ENCODE peak calls at places on chromosomes 4 and X, in ten cellular contexts. One of them, this sample, is unnamed.

GRCh38 chr4:138967313-138967712 is 48.3 kb upstream of the NOCT start:
- DNase-seq in breast epithelium: no peak
- DNase-seq in A549: peak
- DNase-seq in IMR-90: no peak
- DNase-seq in ovary: no peak
- DNase-seq in thyroid gland: no peak
- DNase-seq in transverse colon: no peak
- DNase-seq in H1: no peak
- DNase-seq in heart left ventricle: no peak
- DNase-seq in right lobe of liver: no peak
- DNase-seq in this sample: no peak

GRCh38 chrX:11484290-11484689 is 181.4 kb downstream of the ARHGAP6 start:
- DNase-seq in H1: no peak
- DNase-seq in IMR-90: no peak
- DNase-seq in thyroid gland: no peak
- DNase-seq in breast epithelium: no peak
- DNase-seq in heart left ventricle: no peak
- DNase-seq in transverse colon: no peak
- DNase-seq in ovary: no peak
- DNase-seq in A549: no peak
- DNase-seq in right lobe of liver: no peak
- DNase-seq in this sample: no peak

GRCh38 chrX:74906427-74906826 is 18.8 kb downstream of the NEXMIF start:
- DNase-seq in IMR-90: no peak
- DNase-seq in A549: no peak
- DNase-seq in breast epithelium: no peak
- DNase-seq in heart left ventricle: no peak
- DNase-seq in ovary: no peak
- DNase-seq in right lobe of liver: no peak
- DNase-seq in thyroid gland: no peak
- DNase-seq in H1: no peak
- DNase-seq in transverse colon: no peak
- DNase-seq in this sample: no peak

GRCh38 chrX:97065973-97066372 is 182.3 kb downstream of the RPA4 start:
- DNase-seq in transverse colon: no peak
- DNase-seq in A549: no peak
- DNase-seq in breast epithelium: no peak
- DNase-seq in thyroid gland: no peak
- DNase-seq in IMR-90: peak
- DNase-seq in heart left ventricle: no peak
- DNase-seq in ovary: no peak
- DNase-seq in H1: no peak
- DNase-seq in right lobe of liver: no peak
- DNase-seq in this sample: no peak

GRCh38 chrX:40897768-40898167 is 162.4 kb upstream of the MED14 start:
- DNase-seq in transverse colon: no peak
- DNase-seq in breast epithelium: no peak
- DNase-seq in IMR-90: no peak
- DNase-seq in A549: no peak
- DNase-seq in right lobe of liver: no peak
- DNase-seq in H1: no peak
- DNase-seq in heart left ventricle: no peak
- DNase-seq in thyroid gland: peak
- DNase-seq in ovary: no peak
- DNase-seq in this sample: no peak

GRCh38 chrX:22314211-22314610 is 41.5 kb downstream of the CBLL2 start:
- DNase-seq in A549: no peak
- DNase-seq in right lobe of liver: no peak
- DNase-seq in H1: no peak
- DNase-seq in ovary: no peak
- DNase-seq in transverse colon: no peak
- DNase-seq in IMR-90: no peak
- DNase-seq in breast epithelium: no peak
- DNase-seq in thyroid gland: no peak
- DNase-seq in heart left ventricle: no peak
- DNase-seq in this sample: no peak

GRCh38 chr4:42843694-42844093 is 48.8 kb upstream of the GRXCR1 start:
- DNase-seq in transverse colon: no peak
- DNase-seq in breast epithelium: no peak
- DNase-seq in A549: no peak
- DNase-seq in heart left ventricle: no peak
- DNase-seq in H1: no peak
- DNase-seq in thyroid gland: no peak
- DNase-seq in right lobe of liver: no peak
- DNase-seq in IMR-90: no peak
- DNase-seq in ovary: no peak
- DNase-seq in this sample: no peak

GRCh38 chrX:11528623-11529022 is 137.1 kb downstream of the ARHGAP6 start:
- DNase-seq in A549: no peak
- DNase-seq in thyroid gland: no peak
- DNase-seq in ovary: no peak
- DNase-seq in breast epithelium: no peak
- DNase-seq in transverse colon: no peak
- DNase-seq in IMR-90: no peak
- DNase-seq in H1: no peak
- DNase-seq in heart left ventricle: no peak
- DNase-seq in right lobe of liver: no peak
- DNase-seq in this sample: no peak

GRCh38 chrX:17499512-17499911 is 124.5 kb downstream of the NHS start:
- DNase-seq in right lobe of liver: no peak
- DNase-seq in A549: no peak
- DNase-seq in ovary: no peak
- DNase-seq in breast epithelium: no peak
- DNase-seq in heart left ventricle: no peak
- DNase-seq in thyroid gland: no peak
- DNase-seq in transverse colon: no peak
- DNase-seq in H1: no peak
- DNase-seq in IMR-90: no peak
- DNase-seq in this sample: no peak

GRCh38 chrX:30060718-30061117 is 154.6 kb upstream of the MAGEB2 start:
- DNase-seq in thyroid gland: no peak
- DNase-seq in ovary: no peak
- DNase-seq in H1: no peak
- DNase-seq in IMR-90: peak
- DNase-seq in transverse colon: no peak
- DNase-seq in A549: peak
- DNase-seq in right lobe of liver: no peak
- DNase-seq in heart left ventricle: no peak
- DNase-seq in breast epithelium: no peak
- DNase-seq in this sample: no peak

GRCh38 chrX:9882669-9883446 is 84.3 kb upstream of the CLDN34 start:
- DNase-seq in transverse colon: no peak
- DNase-seq in breast epithelium: no peak
- DNase-seq in right lobe of liver: no peak
- DNase-seq in heart left ventricle: no peak
- DNase-seq in ovary: no peak
- DNase-seq in A549: peak
- DNase-seq in thyroid gland: peak
- DNase-seq in H1: no peak
- DNase-seq in IMR-90: peak
- DNase-seq in this sample: no peak

GRCh38 chrX:2898861-2899512 is 30.2 kb downstream of the ARSD start:
- DNase-seq in heart left ventricle: no peak
- DNase-seq in transverse colon: peak
- DNase-seq in breast epithelium: no peak
- DNase-seq in H1: no peak
- DNase-seq in IMR-90: no peak
- DNase-seq in thyroid gland: no peak
- DNase-seq in ovary: no peak
- DNase-seq in A549: no peak
- DNase-seq in right lobe of liver: no peak
- DNase-seq in this sample: peak

GRCh38 chr4:122746485-122746965 is 14.0 kb downstream of the BBS12 start:
- DNase-seq in A549: no peak
- DNase-seq in thyroid gland: no peak
- DNase-seq in right lobe of liver: no peak
- DNase-seq in IMR-90: no peak
- DNase-seq in transverse colon: no peak
- DNase-seq in H1: no peak
- DNase-seq in heart left ventricle: no peak
- DNase-seq in ovary: no peak
- DNase-seq in breast epithelium: no peak
- DNase-seq in this sample: no peak

GRCh38 chrX:82208976-82209375 is 1007.1 kb downstream of the SH3BGRL start:
- DNase-seq in IMR-90: no peak
- DNase-seq in H1: no peak
- DNase-seq in breast epithelium: no peak
- DNase-seq in A549: no peak
- DNase-seq in right lobe of liver: no peak
- DNase-seq in thyroid gland: no peak
- DNase-seq in ovary: no peak
- DNase-seq in transverse colon: no peak
- DNase-seq in heart left ventricle: no peak
- DNase-seq in this sample: no peak

GRCh38 chr4:101304916-101305315 is 42.4 kb downstream of the PPP3CA start:
- DNase-seq in ovary: no peak
- DNase-seq in heart left ventricle: no peak
- DNase-seq in H1: no peak
- DNase-seq in IMR-90: peak
- DNase-seq in breast epithelium: no peak
- DNase-seq in thyroid gland: no peak
- DNase-seq in A549: no peak
- DNase-seq in right lobe of liver: no peak
- DNase-seq in transverse colon: no peak
- DNase-seq in this sample: no peak

GRCh38 chr4:61959087-61959486 is 759.0 kb downstream of the ADGRL3 start:
- DNase-seq in breast epithelium: no peak
- DNase-seq in thyroid gland: no peak
- DNase-seq in transverse colon: no peak
- DNase-seq in A549: no peak
- DNase-seq in ovary: no peak
- DNase-seq in heart left ventricle: no peak
- DNase-seq in IMR-90: no peak
- DNase-seq in H1: no peak
- DNase-seq in right lobe of liver: no peak
- DNase-seq in this sample: no peak

DNA sequence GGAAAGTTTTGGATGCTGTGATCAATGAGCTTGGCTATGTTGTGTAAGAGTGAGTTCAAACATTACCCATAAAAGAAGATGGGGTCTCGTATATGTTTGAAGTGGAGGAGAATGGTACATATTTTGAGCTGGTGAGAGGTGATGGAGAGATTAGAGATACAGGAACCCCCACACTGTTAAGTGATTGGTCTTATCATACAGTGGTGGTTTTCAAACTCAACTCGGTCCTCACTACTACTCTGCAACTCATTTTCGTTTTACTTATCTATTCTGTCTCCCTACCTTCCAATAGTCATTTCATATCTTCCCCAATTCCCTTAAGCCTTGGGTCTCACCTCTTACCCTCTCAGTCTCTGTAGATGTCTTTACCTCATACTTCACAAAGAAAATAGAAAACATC is 16.4 kb upstream of the TNIP3 start:
- DNase-seq in ovary: no peak
- DNase-seq in IMR-90: no peak
- DNase-seq in H1: no peak
- DNase-seq in right lobe of liver: no peak
- DNase-seq in transverse colon: no peak
- DNase-seq in A549: no peak
- DNase-seq in heart left ventricle: no peak
- DNase-seq in breast epithelium: no peak
- DNase-seq in thyroid gland: no peak
- DNase-seq in this sample: no peak
- H3K27ac ChIP-seq in ovary: no peak
- H3K27ac ChIP-seq in IMR-90: no peak
- H3K27ac ChIP-seq in H1: no peak
- H3K27ac ChIP-seq in right lobe of liver: no peak
- H3K27ac ChIP-seq in transverse colon: no peak
- H3K27ac ChIP-seq in A549: no peak
- H3K27ac ChIP-seq in heart left ventricle: no peak
- H3K27ac ChIP-seq in breast epithelium: no peak
- H3K27ac ChIP-seq in thyroid gland: no peak
- H3K27ac ChIP-seq in this sample: no peak

GRCh38 chr4:106264331-106264728 is 51.7 kb downstream of the TBCK start:
- DNase-seq in thyroid gland: no peak
- DNase-seq in heart left ventricle: no peak
- DNase-seq in IMR-90: peak
- DNase-seq in ovary: no peak
- DNase-seq in breast epithelium: no peak
- DNase-seq in right lobe of liver: no peak
- DNase-seq in transverse colon: no peak
- DNase-seq in H1: no peak
- DNase-seq in A549: peak
- DNase-seq in this sample: no peak
- TF ChIP-seq POLR2A in thyroid gland: no peak
- TF ChIP-seq POLR2A in heart left ventricle: no peak
- TF ChIP-seq POLR2A in IMR-90: no peak
- TF ChIP-seq POLR2A in ovary: no peak
- TF ChIP-seq POLR2A in breast epithelium: no peak
- TF ChIP-seq POLR2A in right lobe of liver: no peak
- TF ChIP-seq POLR2A in transverse colon: no peak
- TF ChIP-seq POLR2A in H1: no peak
- TF ChIP-seq POLR2A in A549: no peak
- TF ChIP-seq POLR2A in this sample: no peak

GRCh38 chrX:106728337-106728736 is 1.8 kb downstream of the RNF128 start:
- DNase-seq in IMR-90: no peak
- DNase-seq in ovary: no peak
- DNase-seq in transverse colon: no peak
- DNase-seq in thyroid gland: peak
- DNase-seq in breast epithelium: no peak
- DNase-seq in right lobe of liver: no peak
- DNase-seq in heart left ventricle: no peak
- DNase-seq in A549: no peak
- DNase-seq in H1: no peak
- DNase-seq in this sample: no peak

GRCh38 chrX:106730385-106730784 is 3.9 kb downstream of the RNF128 start:
- DNase-seq in H1: no peak
- DNase-seq in right lobe of liver: no peak
- DNase-seq in transverse colon: no peak
- DNase-seq in IMR-90: peak
- DNase-seq in thyroid gland: no peak
- DNase-seq in heart left ventricle: no peak
- DNase-seq in breast epithelium: no peak
- DNase-seq in ovary: no peak
- DNase-seq in A549: no peak
- DNase-seq in this sample: no peak

GRCh38 chrX:106731590-106731989 is 5.1 kb downstream of the RNF128 start:
- DNase-seq in A549: no peak
- DNase-seq in breast epithelium: no peak
- DNase-seq in right lobe of liver: no peak
- DNase-seq in thyroid gland: no peak
- DNase-seq in heart left ventricle: no peak
- DNase-seq in transverse colon: no peak
- DNase-seq in ovary: no peak
- DNase-seq in H1: no peak
- DNase-seq in IMR-90: no peak
- DNase-seq in this sample: no peak

GRCh38 chrX:106726485-106727437 is at the start of gene RNF128:
- DNase-seq in transverse colon: peak
- DNase-seq in H1: peak
- DNase-seq in thyroid gland: peak
- DNase-seq in IMR-90: peak
- DNase-seq in breast epithelium: peak
- DNase-seq in heart left ventricle: no peak
- DNase-seq in ovary: peak
- DNase-seq in A549: peak
- DNase-seq in right lobe of liver: peak
- DNase-seq in this sample: peak
- H3K4me3 ChIP-seq in transverse colon: peak
- H3K4me3 ChIP-seq in H1: peak
- H3K4me3 ChIP-seq in thyroid gland: peak
- H3K4me3 ChIP-seq in IMR-90: peak
- H3K4me3 ChIP-seq in breast epithelium: peak
- H3K4me3 ChIP-seq in heart left ventricle: peak
- H3K4me3 ChIP-seq in ovary: peak
- H3K4me3 ChIP-seq in A549: peak
- H3K4me3 ChIP-seq in right lobe of liver: peak
- H3K4me3 ChIP-seq in this sample: peak

GRCh38 chr4:150315175-150315574 is 236.9 kb downstream of the DCLK2 start:
- DNase-seq in transverse colon: no peak
- DNase-seq in breast epithelium: no peak
- DNase-seq in IMR-90: no peak
- DNase-seq in ovary: no peak
- DNase-seq in A549: no peak
- DNase-seq in right lobe of liver: no peak
- DNase-seq in H1: no peak
- DNase-seq in thyroid gland: no peak
- DNase-seq in heart left ventricle: no peak
- DNase-seq in this sample: no peak
- H3K27ac ChIP-seq in transverse colon: no peak
- H3K27ac ChIP-seq in breast epithelium: no peak
- H3K27ac ChIP-seq in IMR-90: no peak
- H3K27ac ChIP-seq in ovary: no peak
- H3K27ac ChIP-seq in A549: no peak
- H3K27ac ChIP-seq in right lobe of liver: no peak
- H3K27ac ChIP-seq in H1: no peak
- H3K27ac ChIP-seq in thyroid gland: no peak
- H3K27ac ChIP-seq in heart left ventricle: no peak
- H3K27ac ChIP-seq in this sample: no peak